ENCODE peak calls at places on chromosomes 12 and 14, in four cellular contexts. L is cardiac muscle cell, T is pancreas, U is small intestine. G is an unnamed sample.

GRCh38 chr12:76311796-76312195 is 36.4 kb downstream of the BBS10 start:
- DNase-seq in L (peak), U (no peak), T (no peak), G (no peak)

GRCh38 chr12:28242888-28243633 is 52.8 kb downstream of the CCDC91 start:
- DNase-seq in T (no peak), U (peak), L (peak), G (no peak)

GRCh38 chr12:12403264-12404248 is 46.7 kb downstream of the BORCS5 start:
- DNase-seq in U (peak), L (peak), T (no peak), G (no peak)

GRCh38 chr12:92144631-92145480 is 790 bp downstream of the BTG1 start:
- DNase-seq in T (peak), U (peak), L (peak), G (peak)

GRCh38 chr12:123966596-123966995 is 6.0 kb downstream of the CCDC92 start:
- DNase-seq in U (no peak), L (peak), T (no peak), G (no peak)

GRCh38 chr12:54082402-54082892 is 28.8 kb downstream of the HOXC4 start:
- DNase-seq in L (peak), T (no peak), U (peak), G (peak)

GRCh38 chr14:64796369-64796768 is 83.3 kb downstream of the SPTB start:
- DNase-seq in L (no peak), T (no peak), U (no peak), G (no peak)

GRCh38 chr12:5166976-5167375 is 123.3 kb downstream of the KCNA5 start:
- DNase-seq in L (peak), U (no peak), T (no peak), G (no peak)

GRCh38 chr14:23101986-23102625 is 2.7 kb downstream of the CIROP start:
- DNase-seq in U (no peak), L (no peak), T (no peak), G (no peak)

GRCh38 chr12:109387425-109388166 is 39.9 kb downstream of the MYO1H start:
- DNase-seq in T (no peak), L (peak), U (peak), G (no peak)

GRCh38 chr12:52446346-52447045 is 5.5 kb downstream of the KRT6B start:
- DNase-seq in U (no peak), T (no peak), L (no peak), G (no peak)
- H3K4me3 ChIP-seq in U (no peak), T (no peak), L (no peak), G (no peak)

DNA sequence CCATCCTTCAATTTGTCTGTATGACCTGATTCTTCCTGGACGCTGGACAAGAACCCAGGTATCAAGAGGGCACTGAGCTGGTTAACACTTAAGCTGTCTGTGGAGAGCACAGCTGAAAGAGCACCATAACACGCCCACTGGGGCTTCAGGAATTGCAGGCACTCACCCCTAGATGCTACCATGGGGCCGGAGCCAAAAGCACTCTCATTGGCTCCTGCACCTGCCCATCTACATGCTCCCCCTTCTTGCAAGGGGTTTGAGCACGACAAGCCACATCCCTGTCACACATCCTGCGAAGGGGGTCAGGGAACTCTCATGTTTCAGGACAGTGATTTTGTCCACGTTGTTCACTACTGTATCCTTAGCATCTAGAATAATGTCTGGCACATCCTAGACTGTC is 35.1 kb upstream of the TBC1D15 start:
- DNase-seq in L (no peak), U (no peak), T (no peak), G (no peak)
- H3K4me3 ChIP-seq in L (no peak), U (no peak), T (no peak), G (no peak)

DNA sequence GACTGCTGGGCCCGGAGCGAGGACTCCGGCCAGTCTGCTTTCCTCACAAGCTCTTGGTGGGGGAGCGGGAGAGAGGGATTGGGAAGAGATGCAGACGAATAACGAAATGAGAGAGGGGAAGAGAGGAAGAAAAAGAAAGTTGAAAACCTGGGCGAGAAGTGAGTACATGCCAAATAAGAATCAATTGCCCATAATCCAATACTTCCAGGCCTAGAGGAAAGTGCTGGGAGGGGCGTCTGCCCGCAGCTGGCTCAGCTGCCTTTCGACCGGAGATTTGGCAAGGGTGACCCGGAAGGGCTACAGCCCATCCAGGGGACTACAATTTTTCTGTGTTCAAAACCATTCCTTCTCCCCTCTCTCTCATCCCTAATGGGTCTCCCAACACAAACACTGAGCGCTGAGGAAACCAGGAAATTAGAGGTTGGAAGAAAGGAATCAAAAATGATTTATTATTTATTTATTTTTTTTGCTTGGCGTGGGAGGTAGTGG is 4.9 kb downstream of the NKX2-1 start:
- DNase-seq in U (no peak), T (no peak), L (no peak), G (no peak)
- H3K4me3 ChIP-seq in U (no peak), T (no peak), L (no peak), G (no peak)

GRCh38 chr12:3698218-3698974 is 54.5 kb downstream of the CRACR2A start:
- DNase-seq in T (no peak), L (peak), U (no peak), G (no peak)
- H3K4me3 ChIP-seq in T (no peak), L (no peak), U (no peak), G (no peak)

GRCh38 chr12:114064497-114064896 is 98.4 kb upstream of the RBM19 start:
- DNase-seq in T (no peak), U (no peak), L (no peak), G (no peak)

GRCh38 chr12:114063435-114063834 is 97.3 kb upstream of the RBM19 start:
- DNase-seq in L (no peak), T (no peak), U (no peak), G (no peak)
- H3K4me3 ChIP-seq in L (no peak), T (no peak), U (no peak), G (no peak)

GRCh38 chr12:55739025-55739378 is 3.9 kb upstream of the GDF11 start:
- DNase-seq in U (no peak), T (no peak), L (no peak), G (no peak)
- H3K4me3 ChIP-seq in U (no peak), T (no peak), L (peak), G (no peak)

DNA sequence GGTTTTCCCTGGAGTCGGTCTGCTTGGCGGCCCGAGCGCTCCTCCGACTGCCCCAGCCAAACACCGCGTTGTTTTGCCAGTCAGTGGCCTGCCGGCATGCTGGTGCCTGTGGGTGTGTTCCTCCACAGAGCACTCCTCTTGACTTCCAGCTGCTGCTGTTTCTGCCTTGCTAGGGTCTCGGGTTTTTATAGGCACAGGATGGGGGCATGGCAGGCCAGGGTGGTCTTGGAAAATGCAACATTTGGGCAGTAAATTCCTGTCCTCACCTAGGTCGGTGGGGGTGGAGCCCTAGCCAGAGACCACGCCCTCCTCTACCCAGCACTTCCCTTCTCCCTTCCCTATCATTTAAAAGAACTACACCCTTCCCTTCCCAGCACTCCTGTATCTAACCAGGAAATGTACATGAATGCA is 34.7 kb upstream of the VASH1 start:
- DNase-seq in T (no peak), L (no peak), U (peak), G (no peak)
- H3K4me3 ChIP-seq in T (no peak), L (no peak), U (no peak), G (no peak)